ENCODE peak calls at places on chromosomes 5 and 9, in six cellular contexts. A is H9, H is heart right ventricle, W is K562, F is GM12878, U is HS-27A. D is an unnamed sample.

GRCh38 chr9:133658442-133659431 is 22.6 kb downstream of the DBH start:
- DNase-seq in W (peak), F (no peak), U (no peak), H (peak), A (no peak), D (peak)

GRCh38 chr5:134420326-134420725 is 8.6 kb upstream of the CDKN2AIPNL start:
- DNase-seq in H (no peak), A (no peak), U (no peak), W (no peak), F (no peak), D (no peak)

GRCh38 chr9:81141952-81142351 is 547.4 kb downstream of the TLE1 start:
- DNase-seq in U (no peak), A (no peak), H (no peak), F (no peak), W (no peak), D (no peak)

GRCh38 chr9:92180669-92181181 is 65.5 kb upstream of the SPTLC1 start:
- DNase-seq in A (no peak), U (no peak), F (no peak), W (peak), H (no peak), D (no peak)

GRCh38 chr5:34685485-34686197 is 29.5 kb downstream of the RAI14 start:
- DNase-seq in A (no peak), F (no peak), W (no peak), H (no peak), U (no peak), D (peak)

GRCh38 chr5:151537044-151537443 is 54.1 kb downstream of the FAT2 start:
- DNase-seq in A (no peak), H (no peak), W (no peak), F (no peak), U (no peak), D (no peak)

GRCh38 chr5:168364738-168365550 is 73.5 kb downstream of the WWC1 start:
- DNase-seq in U (no peak), W (no peak), A (peak), F (no peak), H (no peak), D (peak)

GRCh38 chr9:113941056-113941455 is 64.9 kb downstream of the ZNF618 start:
- DNase-seq in U (no peak), W (no peak), F (no peak), H (no peak), A (no peak), D (no peak)

GRCh38 chr5:29005386-29005785 is 1967.0 kb upstream of the CDH9 start:
- DNase-seq in H (no peak), U (no peak), W (no peak), A (no peak), F (no peak), D (peak)

GRCh38 chr9:100354121-100354800 is 1.5 kb upstream of the TEX10 start:
- DNase-seq in W (no peak), F (no peak), H (no peak), U (no peak), A (no peak), D (no peak)

GRCh38 chr9:131605770-131606590 is 60.7 kb downstream of the PRRT1B start:
- DNase-seq in A (no peak), W (peak), U (no peak), F (no peak), H (no peak), D (no peak)

GRCh38 chr9:107422189-107422802 is 67.3 kb downstream of the KLF4 start:
- DNase-seq in F (no peak), H (peak), W (peak), U (peak), A (peak), D (peak)

GRCh38 chr9:20683351-20684034 is 566 bp upstream of the FOCAD start:
- DNase-seq in A (no peak), W (peak), F (no peak), H (peak), U (peak), D (no peak)

GRCh38 chr5:151463137-151464029 is 16.0 kb downstream of the SLC36A1 start:
- DNase-seq in W (no peak), F (no peak), U (no peak), A (peak), H (no peak), D (peak)

GRCh38 chr9:119368681-119369581 is at the start of gene BRINP1:
- DNase-seq in F (no peak), A (peak), H (peak), W (no peak), U (no peak), D (peak)

GRCh38 chr5:147286296-147286695 is 51.5 kb downstream of the STK32A start:
- DNase-seq in U (no peak), F (no peak), A (no peak), H (no peak), W (no peak), D (no peak)

GRCh38 chr5:126594676-126595485 is at the start of gene ALDH7A1:
- DNase-seq in H (peak), U (peak), F (no peak), A (peak), W (peak), D (peak)

GRCh38 chr5:42531611-42532010 is 108.4 kb downstream of the GHR start:
- DNase-seq in F (no peak), H (no peak), A (no peak), U (no peak), W (no peak), D (no peak)

GRCh38 chr9:32663741-32664140 is 28.3 kb upstream of the TAF1L start:
- DNase-seq in H (no peak), W (no peak), U (no peak), F (no peak), A (no peak), D (no peak)

D was measured in iPS-NIHi11.